ENCODE peak calls at places on chromosomes 1 and 21, in six cellular contexts. Z is activated naive CD8-positive, alpha-beta T cell treated with anti-CD3 and anti-CD28 coated beads, Interleukin-2, amount 50 U/mL, for 24 hours; Y is NCI-H510A treated with DMSO at 0.1 percent for 48 hours; E is breast epithelium; G is smooth muscle cell of the brain vasculature; U is memory B cell. J is an unnamed sample.

GRCh38 chr1:5745776-5746610 is 246.2 kb downstream of the NPHP4 start:
- DNase-seq in Z (peak), Y (peak), E (peak), G (peak), U (peak), J (peak)

GRCh38 chr1:156076609-156077429 is 5.4 kb downstream of the MEX3A start:
- DNase-seq in Z (peak), Y (no peak), E (peak), G (no peak), U (peak), J (no peak)

GRCh38 chr1:230760360-230760827 is 13.2 kb downstream of the CAPN9 start:
- DNase-seq in Z (no peak), Y (no peak), E (no peak), G (no peak), U (no peak), J (no peak)

GRCh38 chr1:88892146-88892877 is 945 bp upstream of the GTF2B start:
- DNase-seq in Z (no peak), Y (peak), E (no peak), G (no peak), U (no peak), J (no peak)

GRCh38 chr1:61828814-61829213 is 86.5 kb downstream of the PATJ start:
- DNase-seq in Z (no peak), Y (no peak), E (no peak), G (no peak), U (no peak), J (no peak)

GRCh38 chr1:105337427-105337826 is 1587.7 kb downstream of the AMY1C start:
- DNase-seq in Z (no peak), Y (peak), E (no peak), G (no peak), U (no peak), J (no peak)

GRCh38 chr1:198655464-198656121 is 16.8 kb downstream of the PTPRC start:
- DNase-seq in Z (no peak), Y (no peak), E (no peak), G (no peak), U (no peak), J (no peak)

GRCh38 chr21:14833952-14834351 is 230.8 kb downstream of the NRIP1 start:
- DNase-seq in Z (no peak), Y (no peak), E (no peak), G (no peak), U (no peak), J (no peak)

GRCh38 chr1:53525595-53525994 is 66.4 kb downstream of the DMRTB1 start:
- DNase-seq in Z (no peak), Y (no peak), E (no peak), G (no peak), U (no peak), J (no peak)

GRCh38 chr1:114729782-114730181 is 13.2 kb upstream of the NRAS start:
- DNase-seq in Z (no peak), Y (no peak), E (no peak), G (no peak), U (no peak), J (no peak)

GRCh38 chr1:223831755-223832636 is 13.8 kb downstream of the TP53BP2 start:
- DNase-seq in Z (no peak), Y (no peak), E (no peak), G (no peak), U (no peak), J (no peak)

GRCh38 chr21:34671891-34672290 is 3.1 kb downstream of the CLIC6 start:
- DNase-seq in Z (no peak), Y (no peak), E (no peak), G (no peak), U (no peak), J (no peak)

GRCh38 chr1:167880570-167880969 is 33.4 kb downstream of the ADCY10 start:
- DNase-seq in Z (no peak), Y (no peak), E (no peak), G (no peak), U (no peak), J (no peak)

GRCh38 chr1:91133240-91133639 is 111.4 kb upstream of the ZNF644 start:
- DNase-seq in Z (no peak), Y (no peak), E (no peak), G (no peak), U (no peak), J (no peak)

J was measured in activated T-cell treated with anti-CD3 and anti-CD28 coated beads for 1 hour.